ENCODE peak calls at places on chromosomes 16 and 17, in six cellular contexts. F is K562, I is HepG2, S is A549, O is endothelial cell of umbilical vein, E is GM12878. L is an unnamed sample.

GRCh38 chr17:1040216-1040600 is 43.3 kb downstream of the TIMM22 start:
- DNase-seq in F (no peak), I (peak), S (no peak), O (no peak), E (no peak), L (no peak)

GRCh38 chr16:26857371-26857770 is 209.4 kb upstream of the C16orf82 start:
- DNase-seq in F (no peak), I (no peak), S (no peak), O (no peak), E (no peak), L (peak)

GRCh38 chr16:4377573-4378146 is 6.0 kb downstream of the VASN start:
- DNase-seq in F (no peak), I (no peak), S (no peak), O (no peak), E (no peak), L (no peak)

GRCh38 chr17:38464723-38465419 is 36.6 kb downstream of the ARHGAP23 start:
- DNase-seq in F (peak), I (no peak), S (peak), O (peak), E (no peak), L (no peak)

GRCh38 chr16:11871193-11871592 is 19.9 kb upstream of the RSL1D1 start:
- DNase-seq in F (peak), I (peak), S (no peak), O (peak), E (no peak), L (peak)

GRCh38 chr16:8519179-8519578 is 71.1 kb downstream of the TMEM114 start:
- DNase-seq in F (no peak), I (no peak), S (no peak), O (no peak), E (no peak), L (no peak)

GRCh38 chr16:24309222-24309905 is 53.2 kb downstream of the CACNG3 start:
- DNase-seq in F (peak), I (peak), S (no peak), O (peak), E (no peak), L (peak)

GRCh38 chr17:77814091-77814772 is 144.3 kb upstream of the TNRC6C start:
- DNase-seq in F (no peak), I (no peak), S (no peak), O (no peak), E (no peak), L (no peak)

GRCh38 chr17:40443988-40444899 is 994 bp downstream of the IGFBP4 start:
- DNase-seq in F (peak), I (no peak), S (no peak), O (peak), E (no peak), L (peak)

GRCh38 chr17:37406635-37407455 is at the start of the genes ACACA and TADA2A:
- DNase-seq in F (peak), I (peak), S (peak), O (peak), E (no peak), L (peak)

GRCh38 chr17:35373984-35374765 is 754 bp upstream of the SLFN11 start:
- DNase-seq in F (no peak), I (no peak), S (peak), O (no peak), E (no peak), L (peak)

GRCh38 chr17:45677770-45678169 is 106.3 kb upstream of the CRHR1 start:
- DNase-seq in F (no peak), I (no peak), S (no peak), O (no peak), E (no peak), L (no peak)

GRCh38 chr16:3282103-3282746 is 1.1 kb upstream of the ZNF263 start:
- DNase-seq in F (no peak), I (peak), S (peak), O (peak), E (no peak), L (peak)

GRCh38 chr17:73293480-73293911 is 18.3 kb downstream of the CDC42EP4 start:
- DNase-seq in F (no peak), I (no peak), S (no peak), O (no peak), E (no peak), L (peak)

GRCh38 chr17:29112780-29113295 is 67.4 kb downstream of the MYO18A start:
- DNase-seq in F (no peak), I (no peak), S (no peak), O (no peak), E (no peak), L (peak)

GRCh38 chr16:89300311-89300975 is 82.9 kb downstream of the ZNF778 start:
- DNase-seq in F (no peak), I (no peak), S (no peak), O (no peak), E (no peak), L (no peak)

GRCh38 chr17:82283208-82283749 is 9.8 kb upstream of the CSNK1D start:
- DNase-seq in F (no peak), I (no peak), S (peak), O (no peak), E (no peak), L (peak)

GRCh38 chr16:10130482-10130996 is 51.7 kb downstream of the GRIN2A start:
- DNase-seq in F (no peak), I (no peak), S (no peak), O (no peak), E (no peak), L (no peak)

GRCh38 chr17:73027130-73027741 is 65.3 kb downstream of the SLC39A11 start:
- DNase-seq in F (no peak), I (no peak), S (no peak), O (no peak), E (no peak), L (no peak)

GRCh38 chr17:6643460-6644125 is 2.7 kb downstream of the TXNDC17 start:
- DNase-seq in F (no peak), I (no peak), S (no peak), O (no peak), E (no peak), L (no peak)

GRCh38 chr17:35973333-35974260 is 7.7 kb downstream of the CCL16 start:
- DNase-seq in F (no peak), I (peak), S (no peak), O (peak), E (no peak), L (no peak)

GRCh38 chr17:71084219-71084618 is 914.9 kb downstream of the KCNJ2 start:
- DNase-seq in F (peak), I (peak), S (peak), O (no peak), E (no peak), L (peak)
- TF ChIP-seq CTCF in F (no peak), I (peak), S (peak), O (no peak), E (peak), L (peak)

DNA sequence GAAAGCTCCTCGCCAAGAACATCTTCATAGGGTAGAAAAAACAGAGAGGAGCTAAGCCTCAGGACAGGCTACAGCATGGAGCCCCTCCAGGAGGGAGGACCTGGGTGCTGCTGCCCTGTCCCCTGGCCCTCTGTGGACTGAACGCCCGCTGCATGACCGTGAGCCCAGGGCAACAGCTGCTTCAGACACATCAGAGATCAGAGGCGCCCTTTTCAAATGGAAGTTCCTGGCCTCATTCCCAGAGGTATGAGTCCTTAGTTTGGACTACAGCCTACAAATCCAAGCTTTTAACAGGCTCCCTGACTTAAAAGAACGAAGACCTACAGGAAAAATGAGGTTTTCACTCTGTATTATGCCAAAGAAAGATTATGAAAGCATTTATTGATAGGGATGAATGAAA is 48.5 kb downstream of the ZNF18 start:
- DNase-seq in F (no peak), I (no peak), S (no peak), O (no peak), E (no peak), L (no peak)
- TF ChIP-seq MYC in F (no peak), I (no peak), S (no peak), O (no peak), E (no peak), L (no peak)

GRCh38 chr17:8187517-8188407 is 2.2 kb downstream of the BORCS6 start:
- DNase-seq in F (peak), I (peak), S (peak), O (peak), E (peak), L (peak)

GRCh38 chr17:8185580-8186445 is 4.2 kb downstream of the BORCS6 start:
- DNase-seq in F (peak), I (peak), S (peak), O (peak), E (no peak), L (peak)

GRCh38 chr17:8188408-8188839 is 1.6 kb downstream of the BORCS6 start:
- DNase-seq in F (no peak), I (no peak), S (no peak), O (peak), E (no peak), L (no peak)

GRCh38 chr17:8186446-8186786 is 3.6 kb downstream of the BORCS6 start:
- DNase-seq in F (no peak), I (no peak), S (no peak), O (no peak), E (no peak), L (no peak)

GRCh38 chr17:8186787-8187516 is 3.0 kb downstream of the BORCS6 start:
- DNase-seq in F (peak), I (peak), S (peak), O (peak), E (peak), L (peak)
- TF ChIP-seq CTCF in F (peak), I (peak), S (peak), O (peak), E (peak), L (no peak)

DNA sequence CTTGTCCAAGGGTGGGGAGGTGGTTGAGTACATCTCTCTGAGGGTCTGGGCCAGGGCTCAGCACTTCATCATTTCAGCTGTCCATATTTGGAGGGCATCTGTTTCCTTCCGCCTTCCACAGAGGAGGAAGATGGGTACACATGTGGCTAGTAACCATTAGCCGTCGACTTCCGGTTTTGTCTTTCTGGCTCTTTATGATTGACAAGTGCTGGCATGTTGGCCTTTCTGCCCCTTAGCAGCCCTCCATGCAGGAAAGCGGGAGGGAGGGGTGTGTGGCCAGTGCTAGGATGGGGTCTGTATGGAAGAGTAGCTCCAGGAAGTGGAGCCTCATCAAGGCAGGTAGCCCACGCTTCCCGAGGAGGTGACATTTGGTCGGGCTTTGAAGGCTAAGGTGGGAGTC is 69.6 kb downstream of the RAI1 start:
- DNase-seq in F (no peak), I (no peak), S (no peak), O (no peak), E (peak), L (peak)
- TF ChIP-seq MYC in F (no peak), I (no peak), S (no peak), O (no peak), E (no peak), L (peak)

DNA sequence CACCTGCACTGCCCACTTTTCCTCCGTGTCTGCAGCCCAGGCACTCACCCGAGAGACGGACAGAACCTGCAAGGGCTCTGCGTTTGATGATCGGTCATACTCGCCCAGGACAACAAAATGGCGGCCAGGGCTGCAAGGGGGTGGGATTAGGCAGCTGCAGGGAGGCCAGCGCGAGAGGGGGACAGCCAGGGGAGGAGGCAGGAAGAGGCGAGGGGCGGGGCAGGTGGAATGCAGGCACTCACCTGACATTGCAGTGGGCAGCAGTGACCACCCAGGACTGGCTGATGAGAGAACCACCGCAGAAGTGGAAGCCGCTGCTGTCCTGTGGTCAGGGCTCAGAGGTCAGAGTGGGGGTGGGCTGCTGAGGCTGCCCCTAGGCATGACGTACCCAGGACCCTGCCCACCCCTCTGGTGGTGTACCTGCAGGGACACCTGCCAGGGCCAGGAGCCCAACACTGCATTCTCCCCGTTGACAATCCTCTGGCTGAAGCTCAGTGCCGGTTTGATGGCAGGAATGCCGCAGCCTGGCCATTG is 917 bp downstream of the CTRL start:
- DNase-seq in F (no peak), I (no peak), S (no peak), O (no peak), E (no peak), L (no peak)
- TF ChIP-seq CTCF in F (no peak), I (no peak), S (no peak), O (no peak), E (no peak), L (no peak)

DNA sequence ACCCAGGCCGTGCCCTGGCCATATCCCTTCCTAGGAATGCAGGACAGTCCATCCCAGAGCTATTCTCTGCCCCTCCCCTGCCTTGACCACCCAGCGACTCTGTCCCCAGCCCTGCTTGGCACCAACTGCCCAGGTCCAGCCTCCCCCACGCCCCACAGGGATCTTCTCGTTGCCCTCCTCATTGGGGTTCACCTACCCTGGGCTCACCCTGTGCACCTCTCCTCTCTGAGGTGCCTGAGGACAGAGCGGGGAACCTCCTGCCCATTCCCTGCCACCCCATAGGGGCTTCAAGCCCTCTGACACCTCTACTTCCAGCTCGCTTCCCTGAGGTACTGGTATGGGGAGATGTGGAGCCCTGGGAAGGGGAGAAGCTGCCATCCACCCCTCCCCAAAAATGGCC is 6.2 kb upstream of the MPP2 start:
- DNase-seq in F (no peak), I (no peak), S (no peak), O (no peak), E (no peak), L (no peak)
- TF ChIP-seq MYC in F (no peak), I (no peak), S (no peak), O (no peak), E (no peak), L (no peak)

GRCh38 chr17:74987909-74988711 is 678 bp downstream of the CDR2L start:
- DNase-seq in F (peak), I (no peak), S (no peak), O (peak), E (no peak), L (peak)
- TF ChIP-seq CTCF in F (peak), I (peak), S (no peak), O (peak), E (no peak), L (no peak)

GRCh38 chr17:80781188-80781577 is 210.5 kb upstream of the CHMP6 start:
- DNase-seq in F (no peak), I (no peak), S (no peak), O (no peak), E (no peak), L (peak)
- TF ChIP-seq MYC in F (no peak), I (no peak), S (no peak), O (no peak), E (no peak), L (peak)

GRCh38 chr16:72068930-72069329 is 5.9 kb downstream of the HPR start:
- DNase-seq in F (no peak), I (no peak), S (no peak), O (no peak), E (no peak), L (no peak)
- TF ChIP-seq CTCF in F (no peak), I (no peak), S (no peak), O (no peak), E (no peak), L (no peak)

DNA sequence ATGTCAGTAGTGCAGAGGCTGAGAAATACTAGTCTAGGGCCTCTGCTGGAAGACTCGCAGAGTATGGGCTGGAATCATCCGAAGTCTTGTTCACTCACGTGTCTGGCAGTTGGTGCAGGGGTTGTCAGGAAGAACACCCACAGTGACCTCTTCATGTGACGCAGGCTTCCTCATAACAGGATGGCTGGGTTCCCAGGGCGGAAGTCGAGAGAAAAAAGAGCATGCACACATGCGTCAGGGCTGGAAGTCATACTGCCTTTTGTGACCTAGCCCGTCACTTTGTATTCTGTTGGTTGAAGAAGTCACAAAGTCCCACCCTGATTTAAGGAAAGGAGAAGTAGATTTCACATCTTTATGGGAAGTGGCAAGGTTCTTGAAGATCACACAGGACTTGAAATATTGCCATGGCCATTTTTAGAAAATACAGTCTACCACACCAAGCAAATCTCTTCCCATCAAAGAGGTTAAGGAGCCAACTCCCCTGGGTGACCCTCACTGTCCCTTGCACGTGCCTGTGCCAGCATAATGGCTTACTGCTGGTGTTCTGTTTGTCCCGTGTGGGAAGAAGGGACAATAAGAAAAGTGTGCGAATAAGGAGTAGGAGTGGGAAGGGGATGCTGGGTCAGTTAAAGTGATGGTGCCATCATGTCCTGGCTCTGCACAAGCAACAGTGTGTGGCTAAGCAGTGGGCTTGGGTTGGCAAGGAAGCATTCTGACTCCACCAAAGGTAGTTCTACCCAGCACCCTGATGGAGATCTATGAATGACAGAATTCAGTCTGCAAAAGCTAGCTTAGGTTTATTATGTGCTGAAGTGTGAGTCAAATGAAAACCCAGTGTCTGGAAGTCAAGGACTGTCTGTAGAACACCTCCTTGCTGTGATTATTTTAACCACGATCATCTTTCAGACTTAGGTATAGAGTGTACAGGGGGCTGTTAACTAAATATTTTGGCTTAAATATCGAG is 28.1 kb downstream of the HEATR3 start:
- DNase-seq in F (no peak), I (no peak), S (no peak), O (peak), E (no peak), L (peak)
- TF ChIP-seq MYC in F (no peak), I (no peak), S (no peak), O (no peak), E (no peak), L (no peak)

L was measured in NB4.